ENCODE peak calls at places on chromosome 18, in ten cellular contexts. One of them, this sample, is unnamed.

GRCh38 chr18:79386547-79386946 is 9.2 kb upstream of the NFATC1 start:
- DNase-seq in cardiac muscle cell: no peak
- DNase-seq in NK-92 treated with Interleukin-12 subunit alpha and Interleukin-12 subunit beta, amount 100 ng/mL, for 24 hours: no peak
- DNase-seq in EH: no peak
- DNase-seq in NCI-H510A: no peak
- DNase-seq in COLO829: no peak
- DNase-seq in NAMALWA: no peak
- DNase-seq in NCI-H2081: no peak
- DNase-seq in GM12892: no peak
- DNase-seq in NCI-H345: no peak
- DNase-seq in this sample: no peak

GRCh38 chr18:11115268-11115667 is 34.1 kb downstream of the PIEZO2 start:
- DNase-seq in cardiac muscle cell: peak
- DNase-seq in NK-92 treated with Interleukin-12 subunit alpha and Interleukin-12 subunit beta, amount 100 ng/mL, for 24 hours: no peak
- DNase-seq in EH: peak
- DNase-seq in NCI-H510A: no peak
- DNase-seq in COLO829: no peak
- DNase-seq in NAMALWA: no peak
- DNase-seq in NCI-H2081: no peak
- DNase-seq in GM12892: no peak
- DNase-seq in NCI-H345: no peak
- DNase-seq in this sample: no peak

GRCh38 chr18:22639626-22640025 is 221.9 kb upstream of the CTAGE1 start:
- DNase-seq in cardiac muscle cell: peak
- DNase-seq in NK-92 treated with Interleukin-12 subunit alpha and Interleukin-12 subunit beta, amount 100 ng/mL, for 24 hours: no peak
- DNase-seq in EH: no peak
- DNase-seq in NCI-H510A: no peak
- DNase-seq in COLO829: no peak
- DNase-seq in NAMALWA: no peak
- DNase-seq in NCI-H2081: no peak
- DNase-seq in GM12892: no peak
- DNase-seq in NCI-H345: no peak
- DNase-seq in this sample: no peak

GRCh38 chr18:7877609-7878008 is 310.5 kb downstream of the PTPRM start:
- DNase-seq in cardiac muscle cell: no peak
- DNase-seq in NK-92 treated with Interleukin-12 subunit alpha and Interleukin-12 subunit beta, amount 100 ng/mL, for 24 hours: no peak
- DNase-seq in EH: peak
- DNase-seq in NCI-H510A: no peak
- DNase-seq in COLO829: no peak
- DNase-seq in NAMALWA: no peak
- DNase-seq in NCI-H2081: no peak
- DNase-seq in GM12892: no peak
- DNase-seq in NCI-H345: no peak
- DNase-seq in this sample: no peak

GRCh38 chr18:902179-902718 is 2.4 kb upstream of the ADCYAP1 start:
- DNase-seq in cardiac muscle cell: peak
- DNase-seq in NK-92 treated with Interleukin-12 subunit alpha and Interleukin-12 subunit beta, amount 100 ng/mL, for 24 hours: no peak
- DNase-seq in EH: peak
- DNase-seq in NCI-H510A: no peak
- DNase-seq in COLO829: peak
- DNase-seq in NAMALWA: peak
- DNase-seq in NCI-H2081: peak
- DNase-seq in GM12892: no peak
- DNase-seq in NCI-H345: peak
- DNase-seq in this sample: no peak

GRCh38 chr18:58793361-58793760 is 71.3 kb upstream of the ZNF532 start:
- DNase-seq in cardiac muscle cell: peak
- DNase-seq in NK-92 treated with Interleukin-12 subunit alpha and Interleukin-12 subunit beta, amount 100 ng/mL, for 24 hours: no peak
- DNase-seq in EH: peak
- DNase-seq in NCI-H510A: no peak
- DNase-seq in COLO829: no peak
- DNase-seq in NAMALWA: no peak
- DNase-seq in NCI-H2081: no peak
- DNase-seq in GM12892: no peak
- DNase-seq in NCI-H345: no peak
- DNase-seq in this sample: no peak

GRCh38 chr18:74898965-74899364 is 301.3 kb downstream of the ZNF407 start:
- DNase-seq in cardiac muscle cell: peak
- DNase-seq in NK-92 treated with Interleukin-12 subunit alpha and Interleukin-12 subunit beta, amount 100 ng/mL, for 24 hours: no peak
- DNase-seq in EH: peak
- DNase-seq in NCI-H510A: no peak
- DNase-seq in COLO829: peak
- DNase-seq in NAMALWA: no peak
- DNase-seq in NCI-H2081: peak
- DNase-seq in GM12892: no peak
- DNase-seq in NCI-H345: peak
- DNase-seq in this sample: no peak

GRCh38 chr18:45739848-45740247 is 15.9 kb downstream of the SLC14A1 start:
- DNase-seq in cardiac muscle cell: no peak
- DNase-seq in NK-92 treated with Interleukin-12 subunit alpha and Interleukin-12 subunit beta, amount 100 ng/mL, for 24 hours: no peak
- DNase-seq in EH: no peak
- DNase-seq in NCI-H510A: no peak
- DNase-seq in COLO829: no peak
- DNase-seq in NAMALWA: no peak
- DNase-seq in NCI-H2081: no peak
- DNase-seq in GM12892: no peak
- DNase-seq in NCI-H345: no peak
- DNase-seq in this sample: no peak

GRCh38 chr18:48475635-48476549 is 62.9 kb upstream of the CTIF start:
- DNase-seq in cardiac muscle cell: peak
- DNase-seq in NK-92 treated with Interleukin-12 subunit alpha and Interleukin-12 subunit beta, amount 100 ng/mL, for 24 hours: no peak
- DNase-seq in EH: peak
- DNase-seq in NCI-H510A: peak
- DNase-seq in COLO829: peak
- DNase-seq in NAMALWA: peak
- DNase-seq in NCI-H2081: peak
- DNase-seq in GM12892: no peak
- DNase-seq in NCI-H345: peak
- DNase-seq in this sample: peak

GRCh38 chr18:49609416-49610284 is 47.8 kb downstream of the LIPG start:
- DNase-seq in cardiac muscle cell: no peak
- DNase-seq in NK-92 treated with Interleukin-12 subunit alpha and Interleukin-12 subunit beta, amount 100 ng/mL, for 24 hours: no peak
- DNase-seq in EH: peak
- DNase-seq in NCI-H510A: no peak
- DNase-seq in COLO829: no peak
- DNase-seq in NAMALWA: no peak
- DNase-seq in NCI-H2081: no peak
- DNase-seq in GM12892: no peak
- DNase-seq in NCI-H345: peak
- DNase-seq in this sample: no peak

GRCh38 chr18:68893396-68893795 is 95.5 kb downstream of the CCDC102B start:
- DNase-seq in cardiac muscle cell: no peak
- DNase-seq in NK-92 treated with Interleukin-12 subunit alpha and Interleukin-12 subunit beta, amount 100 ng/mL, for 24 hours: no peak
- DNase-seq in EH: no peak
- DNase-seq in NCI-H510A: no peak
- DNase-seq in COLO829: no peak
- DNase-seq in NAMALWA: no peak
- DNase-seq in NCI-H2081: no peak
- DNase-seq in GM12892: no peak
- DNase-seq in NCI-H345: no peak
- DNase-seq in this sample: no peak

GRCh38 chr18:28013064-28013463 is 163.9 kb downstream of the CDH2 start:
- DNase-seq in cardiac muscle cell: peak
- DNase-seq in NK-92 treated with Interleukin-12 subunit alpha and Interleukin-12 subunit beta, amount 100 ng/mL, for 24 hours: no peak
- DNase-seq in EH: peak
- DNase-seq in NCI-H510A: no peak
- DNase-seq in COLO829: peak
- DNase-seq in NAMALWA: peak
- DNase-seq in NCI-H2081: peak
- DNase-seq in GM12892: no peak
- DNase-seq in NCI-H345: peak
- DNase-seq in this sample: no peak

GRCh38 chr18:13254971-13255927 is 36.7 kb downstream of the LDLRAD4 start:
- DNase-seq in cardiac muscle cell: no peak
- DNase-seq in NK-92 treated with Interleukin-12 subunit alpha and Interleukin-12 subunit beta, amount 100 ng/mL, for 24 hours: no peak
- DNase-seq in EH: no peak
- DNase-seq in NCI-H510A: no peak
- DNase-seq in COLO829: no peak
- DNase-seq in NAMALWA: no peak
- DNase-seq in NCI-H2081: no peak
- DNase-seq in GM12892: no peak
- DNase-seq in NCI-H345: no peak
- DNase-seq in this sample: no peak

GRCh38 chr18:23636041-23636399 is 26.7 kb downstream of the ANKRD29 start:
- DNase-seq in cardiac muscle cell: no peak
- DNase-seq in NK-92 treated with Interleukin-12 subunit alpha and Interleukin-12 subunit beta, amount 100 ng/mL, for 24 hours: no peak
- DNase-seq in EH: no peak
- DNase-seq in NCI-H510A: no peak
- DNase-seq in COLO829: no peak
- DNase-seq in NAMALWA: no peak
- DNase-seq in NCI-H2081: no peak
- DNase-seq in GM12892: no peak
- DNase-seq in NCI-H345: no peak
- DNase-seq in this sample: no peak

GRCh38 chr18:35553300-35553699 is 28.2 kb upstream of the GALNT1 start:
- DNase-seq in cardiac muscle cell: no peak
- DNase-seq in NK-92 treated with Interleukin-12 subunit alpha and Interleukin-12 subunit beta, amount 100 ng/mL, for 24 hours: no peak
- DNase-seq in EH: no peak
- DNase-seq in NCI-H510A: no peak
- DNase-seq in COLO829: no peak
- DNase-seq in NAMALWA: no peak
- DNase-seq in NCI-H2081: no peak
- DNase-seq in GM12892: no peak
- DNase-seq in NCI-H345: no peak
- DNase-seq in this sample: no peak

GRCh38 chr18:7789853-7790552 is 222.9 kb downstream of the PTPRM start:
- DNase-seq in cardiac muscle cell: peak
- DNase-seq in NK-92 treated with Interleukin-12 subunit alpha and Interleukin-12 subunit beta, amount 100 ng/mL, for 24 hours: no peak
- DNase-seq in EH: peak
- DNase-seq in NCI-H510A: peak
- DNase-seq in COLO829: peak
- DNase-seq in NAMALWA: peak
- DNase-seq in NCI-H2081: peak
- DNase-seq in GM12892: no peak
- DNase-seq in NCI-H345: peak
- DNase-seq in this sample: peak

GRCh38 chr18:3447895-3448844 is 1.8 kb upstream of the TGIF1 start:
- DNase-seq in cardiac muscle cell: peak
- DNase-seq in NK-92 treated with Interleukin-12 subunit alpha and Interleukin-12 subunit beta, amount 100 ng/mL, for 24 hours: peak
- DNase-seq in EH: peak
- DNase-seq in NCI-H510A: peak
- DNase-seq in COLO829: peak
- DNase-seq in NAMALWA: peak
- DNase-seq in NCI-H2081: peak
- DNase-seq in GM12892: peak
- DNase-seq in NCI-H345: peak
- DNase-seq in this sample: peak

GRCh38 chr18:11541179-11541578 is 68.2 kb upstream of the SLC35G4 start:
- DNase-seq in cardiac muscle cell: peak
- DNase-seq in NK-92 treated with Interleukin-12 subunit alpha and Interleukin-12 subunit beta, amount 100 ng/mL, for 24 hours: no peak
- DNase-seq in EH: no peak
- DNase-seq in NCI-H510A: no peak
- DNase-seq in COLO829: no peak
- DNase-seq in NAMALWA: peak
- DNase-seq in NCI-H2081: no peak
- DNase-seq in GM12892: no peak
- DNase-seq in NCI-H345: no peak
- DNase-seq in this sample: no peak

GRCh38 chr18:7946724-7947377 is 379.7 kb downstream of the PTPRM start:
- DNase-seq in cardiac muscle cell: peak
- DNase-seq in NK-92 treated with Interleukin-12 subunit alpha and Interleukin-12 subunit beta, amount 100 ng/mL, for 24 hours: no peak
- DNase-seq in EH: peak
- DNase-seq in NCI-H510A: peak
- DNase-seq in COLO829: no peak
- DNase-seq in NAMALWA: no peak
- DNase-seq in NCI-H2081: peak
- DNase-seq in GM12892: no peak
- DNase-seq in NCI-H345: no peak
- DNase-seq in this sample: no peak

GRCh38 chr18:13528739-13529392 is 197.5 kb downstream of the FAM210A start:
- DNase-seq in cardiac muscle cell: no peak
- DNase-seq in NK-92 treated with Interleukin-12 subunit alpha and Interleukin-12 subunit beta, amount 100 ng/mL, for 24 hours: no peak
- DNase-seq in EH: no peak
- DNase-seq in NCI-H510A: no peak
- DNase-seq in COLO829: no peak
- DNase-seq in NAMALWA: no peak
- DNase-seq in NCI-H2081: no peak
- DNase-seq in GM12892: no peak
- DNase-seq in NCI-H345: no peak
- DNase-seq in this sample: no peak

GRCh38 chr18:44798433-44799048 is 117.9 kb downstream of the SETBP1 start:
- DNase-seq in cardiac muscle cell: no peak
- DNase-seq in NK-92 treated with Interleukin-12 subunit alpha and Interleukin-12 subunit beta, amount 100 ng/mL, for 24 hours: no peak
- DNase-seq in EH: no peak
- DNase-seq in NCI-H510A: no peak
- DNase-seq in COLO829: no peak
- DNase-seq in NAMALWA: peak
- DNase-seq in NCI-H2081: no peak
- DNase-seq in GM12892: no peak
- DNase-seq in NCI-H345: no peak
- DNase-seq in this sample: no peak

GRCh38 chr18:22250591-22250996 is 81.2 kb downstream of the GATA6 start:
- DNase-seq in cardiac muscle cell: peak
- DNase-seq in NK-92 treated with Interleukin-12 subunit alpha and Interleukin-12 subunit beta, amount 100 ng/mL, for 24 hours: no peak
- DNase-seq in EH: no peak
- DNase-seq in NCI-H510A: no peak
- DNase-seq in COLO829: no peak
- DNase-seq in NAMALWA: no peak
- DNase-seq in NCI-H2081: no peak
- DNase-seq in GM12892: no peak
- DNase-seq in NCI-H345: no peak
- DNase-seq in this sample: no peak

GRCh38 chr18:55265916-55266488 is 306.7 kb upstream of the CCDC68 start:
- DNase-seq in cardiac muscle cell: peak
- DNase-seq in NK-92 treated with Interleukin-12 subunit alpha and Interleukin-12 subunit beta, amount 100 ng/mL, for 24 hours: no peak
- DNase-seq in EH: peak
- DNase-seq in NCI-H510A: no peak
- DNase-seq in COLO829: no peak
- DNase-seq in NAMALWA: no peak
- DNase-seq in NCI-H2081: no peak
- DNase-seq in GM12892: no peak
- DNase-seq in NCI-H345: no peak
- DNase-seq in this sample: no peak